ENCODE peak calls at places on chromosomes 6 and 20, in eight cellular contexts. A is tibial nerve; W is HCT116; D is A673; O is kidney; U is iPS DF 6.9; I is CD8-positive, alpha-beta T cell; Q is HepG2. Y is an unnamed sample.

GRCh38 chr6:131946992-131947955 is 3.9 kb downstream of the CCN2 start:
- DNase-seq in A (no peak), W (no peak), D (no peak), U (no peak), Q (peak), O (no peak), I (no peak), Y (no peak)

GRCh38 chr6:160348552-160349441 is 619 bp downstream of the SLC22A3 start:
- DNase-seq in U (no peak), I (no peak), O (no peak), A (no peak), D (no peak), W (no peak), Q (peak), Y (no peak)

GRCh38 chr6:30136570-30137286 is 788 bp downstream of the TRIM40 start:
- DNase-seq in O (no peak), U (no peak), I (no peak), D (no peak), W (no peak), Q (no peak), A (no peak), Y (no peak)

GRCh38 chr6:82205793-82206425 is 41.6 kb downstream of the IBTK start:
- DNase-seq in U (no peak), A (no peak), W (no peak), D (peak), O (no peak), I (no peak), Q (peak), Y (no peak)

GRCh38 chr6:139027620-139028182 is 844 bp upstream of the ABRACL start:
- DNase-seq in W (no peak), D (peak), I (no peak), U (no peak), A (no peak), O (no peak), Q (no peak), Y (no peak)

GRCh38 chr6:42604150-42604549 is 40.3 kb downstream of the UBR2 start:
- DNase-seq in Q (no peak), O (no peak), A (no peak), D (no peak), W (no peak), I (no peak), U (no peak), Y (no peak)

GRCh38 chr6:134368670-134369069 is 50.8 kb upstream of the SGK1 start:
- DNase-seq in D (peak), Q (no peak), O (no peak), A (no peak), U (no peak), I (no peak), W (no peak), Y (no peak)

GRCh38 chr6:117399924-117400323 is 25.8 kb downstream of the ROS1 start:
- DNase-seq in I (no peak), A (no peak), Q (peak), D (peak), W (no peak), U (no peak), O (no peak), Y (no peak)

GRCh38 chr20:38937978-38938473 is 11.8 kb downstream of the FAM83D start:
- DNase-seq in A (no peak), U (no peak), I (no peak), O (no peak), W (no peak), Q (no peak), D (no peak), Y (no peak)

GRCh38 chr6:137717074-137718073 is 149.7 kb upstream of the TNFAIP3 start:
- DNase-seq in A (no peak), U (no peak), O (no peak), D (no peak), W (no peak), Q (no peak), I (peak), Y (no peak)

GRCh38 chr6:74199146-74199680 is 503.2 kb downstream of the CD109 start:
- DNase-seq in W (no peak), I (no peak), A (no peak), U (no peak), Q (no peak), O (no peak), D (no peak), Y (no peak)

GRCh38 chr6:21753571-21754108 is 160.1 kb downstream of the SOX4 start:
- DNase-seq in O (no peak), U (no peak), D (no peak), W (no peak), A (no peak), I (no peak), Q (no peak), Y (no peak)

GRCh38 chr6:159062564-159062945 is 17.8 kb upstream of the TAGAP start:
- DNase-seq in O (no peak), W (no peak), D (no peak), I (peak), U (no peak), A (no peak), Q (no peak), Y (no peak)

GRCh38 chr6:110529907-110530306 is 53.5 kb upstream of the SLC22A16 start:
- DNase-seq in D (no peak), I (no peak), A (no peak), U (no peak), Q (no peak), W (no peak), O (no peak), Y (no peak)

GRCh38 chr20:37518606-37519507 is 2.2 kb upstream of the NNAT start:
- DNase-seq in W (no peak), I (no peak), D (no peak), O (no peak), A (no peak), U (no peak), Q (no peak), Y (peak)

GRCh38 chr20:11935754-11936551 is 18.3 kb downstream of the BTBD3 start:
- DNase-seq in W (no peak), A (no peak), I (no peak), D (peak), U (no peak), O (no peak), Q (peak), Y (no peak)

GRCh38 chr20:8764289-8764962 is 304.5 kb upstream of the PLCB4 start:
- DNase-seq in D (peak), W (no peak), Q (no peak), I (no peak), U (no peak), O (no peak), A (no peak), Y (no peak)

GRCh38 chr20:36028106-36028826 is 59.9 kb downstream of the CNBD2 start:
- DNase-seq in O (no peak), A (no peak), U (no peak), I (no peak), W (no peak), D (no peak), Q (no peak), Y (no peak)

GRCh38 chr6:145155873-145156782 is 579.2 kb downstream of the EPM2A start:
- DNase-seq in A (no peak), Q (no peak), I (no peak), D (no peak), U (no peak), W (no peak), O (no peak), Y (no peak)

GRCh38 chr20:17655286-17655651 is 26.8 kb downstream of the RRBP1 start:
- DNase-seq in Q (no peak), U (no peak), W (no peak), I (no peak), D (no peak), O (no peak), A (no peak), Y (peak)

GRCh38 chr6:42369568-42369967 is 82.2 kb downstream of the TRERF1 start:
- DNase-seq in I (no peak), W (no peak), A (no peak), U (no peak), O (no peak), D (no peak), Q (no peak), Y (no peak)

GRCh38 chr20:3843490-3843889 is 3.1 kb upstream of the MAVS start:
- DNase-seq in W (peak), Q (peak), D (no peak), I (no peak), U (no peak), O (no peak), A (no peak), Y (no peak)

GRCh38 chr20:3092611-3093379 is 8.3 kb upstream of the AVP start:
- DNase-seq in Q (no peak), U (no peak), W (no peak), I (peak), O (no peak), A (no peak), D (no peak), Y (no peak)

GRCh38 chr20:1513801-1514200 is 22.6 kb upstream of the SIRPB2 start:
- DNase-seq in A (no peak), I (no peak), U (no peak), Q (no peak), W (no peak), O (no peak), D (no peak), Y (no peak)

GRCh38 chr6:133159269-133159795 is 81.8 kb upstream of the EYA4 start:
- DNase-seq in Q (no peak), D (peak), W (no peak), O (no peak), A (no peak), U (no peak), I (no peak), Y (no peak)

GRCh38 chr6:22732186-22732970 is 163.0 kb downstream of the HDGFL1 start:
- DNase-seq in U (no peak), A (no peak), I (no peak), D (no peak), O (no peak), W (no peak), Q (no peak), Y (no peak)

GRCh38 chr20:46562373-46563169 is 12.1 kb upstream of the OCSTAMP start:
- DNase-seq in D (peak), I (peak), A (peak), U (peak), Q (peak), W (peak), O (no peak), Y (peak)

GRCh38 chr6:44253307-44254101 is 3.8 kb downstream of the SLC35B2 start:
- DNase-seq in W (no peak), I (peak), A (no peak), U (no peak), O (peak), Q (peak), D (peak), Y (no peak)

GRCh38 chr6:44250718-44251123 is 3.8 kb downstream of the HSP90AB1 start:
- DNase-seq in O (no peak), D (no peak), A (no peak), Q (no peak), U (no peak), W (no peak), I (no peak), Y (no peak)

GRCh38 chr6:44254201-44254956 is 2.9 kb downstream of the SLC35B2 start:
- DNase-seq in O (peak), W (no peak), Q (no peak), D (peak), I (no peak), A (no peak), U (no peak), Y (no peak)

GRCh38 chr6:44250067-44250717 is 3.3 kb downstream of the HSP90AB1 start:
- DNase-seq in I (no peak), U (no peak), W (no peak), Q (no peak), A (no peak), D (no peak), O (no peak), Y (no peak)

DNA sequence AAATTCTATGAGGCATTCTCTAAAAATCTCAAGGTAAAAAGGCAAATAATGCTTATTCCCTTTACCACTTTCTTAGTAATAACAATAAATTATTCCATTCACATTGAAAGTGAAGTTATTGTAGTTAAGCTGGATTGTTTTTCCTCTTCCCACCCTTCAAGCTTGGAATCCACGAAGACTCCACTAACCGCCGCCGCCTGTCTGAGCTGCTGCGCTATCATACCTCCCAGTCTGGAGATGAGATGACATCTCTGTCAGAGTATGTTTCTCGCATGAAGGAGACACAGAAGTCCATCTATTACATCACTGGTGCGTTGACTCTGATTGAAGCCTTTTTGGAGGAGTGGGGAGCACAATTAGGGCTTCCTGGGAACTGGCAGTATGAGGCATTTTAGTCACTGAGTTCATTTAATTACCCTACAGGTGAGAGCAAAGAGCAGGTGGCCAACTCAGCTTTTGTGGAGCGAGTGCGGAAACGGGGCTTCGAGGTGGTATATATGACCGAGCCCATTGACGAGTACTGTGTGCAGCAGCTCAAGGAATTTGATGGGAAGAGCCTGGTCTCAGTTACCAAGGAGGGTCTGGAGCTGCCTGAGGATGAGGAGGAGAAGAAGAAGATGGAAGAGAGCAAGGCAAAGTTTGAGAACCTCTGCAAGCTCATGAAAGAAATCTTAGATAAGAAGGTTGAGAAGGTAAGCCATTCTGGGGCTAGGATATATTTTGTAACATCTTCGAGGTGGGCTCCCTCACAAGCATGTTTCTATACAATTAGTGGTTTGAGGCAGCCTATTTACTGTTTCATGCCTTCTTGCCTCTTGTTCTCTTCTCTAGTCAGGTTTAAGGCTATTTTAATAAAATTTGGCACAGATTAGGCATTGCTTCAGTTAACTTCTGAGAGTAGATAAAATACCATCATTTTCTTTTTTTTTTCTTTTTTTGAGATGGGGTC is 4.9 kb downstream of the HSP90AB1 start:
- DNase-seq in A (no peak), D (no peak), O (no peak), I (no peak), U (no peak), W (no peak), Q (no peak), Y (no peak)
- H3K27ac ChIP-seq in A (no peak), D (no peak), O (no peak), I (no peak), U (no peak), W (no peak), Q (no peak), Y (no peak)

DNA sequence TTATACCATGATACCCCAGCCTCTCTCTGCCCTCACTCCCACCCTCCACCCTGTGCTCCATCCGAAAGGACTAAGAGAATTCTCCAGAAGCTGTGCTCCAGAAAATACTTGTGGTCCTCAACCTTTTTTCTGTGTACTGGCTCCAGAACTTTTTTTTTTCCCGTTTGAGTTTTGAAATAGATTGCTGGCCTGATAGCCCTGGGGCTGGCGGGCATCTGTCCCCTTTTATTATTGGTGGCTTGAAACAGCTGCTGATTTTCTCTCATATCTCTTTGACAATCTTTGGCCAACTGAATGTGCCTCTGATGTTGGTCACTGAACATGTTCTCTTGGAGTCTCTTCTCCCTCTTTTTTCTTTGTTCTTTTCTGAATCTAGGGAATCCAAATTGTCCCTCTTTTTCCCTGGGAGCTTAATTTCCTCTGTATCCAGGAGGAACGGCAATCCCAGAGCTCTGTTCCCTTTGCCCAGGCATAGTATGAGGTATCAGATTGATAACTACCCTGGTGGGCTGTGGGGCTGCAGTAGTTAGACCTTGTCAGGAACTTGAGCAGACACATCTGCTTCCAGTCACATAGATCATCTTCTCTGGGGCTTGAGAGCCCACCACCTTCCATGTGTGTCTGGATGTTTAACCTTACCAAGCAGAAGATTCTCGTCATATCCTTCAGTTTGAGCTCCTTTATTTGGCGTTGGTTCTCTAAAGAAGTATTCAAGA is 1.6 kb downstream of the PPARD start:
- DNase-seq in Q (no peak), A (no peak), I (no peak), U (no peak), D (no peak), W (no peak), O (no peak), Y (no peak)
- H3K4me3 ChIP-seq in Q (peak), A (peak), I (peak), U (no peak), D (peak), W (peak), O (peak), Y (peak)

DNA sequence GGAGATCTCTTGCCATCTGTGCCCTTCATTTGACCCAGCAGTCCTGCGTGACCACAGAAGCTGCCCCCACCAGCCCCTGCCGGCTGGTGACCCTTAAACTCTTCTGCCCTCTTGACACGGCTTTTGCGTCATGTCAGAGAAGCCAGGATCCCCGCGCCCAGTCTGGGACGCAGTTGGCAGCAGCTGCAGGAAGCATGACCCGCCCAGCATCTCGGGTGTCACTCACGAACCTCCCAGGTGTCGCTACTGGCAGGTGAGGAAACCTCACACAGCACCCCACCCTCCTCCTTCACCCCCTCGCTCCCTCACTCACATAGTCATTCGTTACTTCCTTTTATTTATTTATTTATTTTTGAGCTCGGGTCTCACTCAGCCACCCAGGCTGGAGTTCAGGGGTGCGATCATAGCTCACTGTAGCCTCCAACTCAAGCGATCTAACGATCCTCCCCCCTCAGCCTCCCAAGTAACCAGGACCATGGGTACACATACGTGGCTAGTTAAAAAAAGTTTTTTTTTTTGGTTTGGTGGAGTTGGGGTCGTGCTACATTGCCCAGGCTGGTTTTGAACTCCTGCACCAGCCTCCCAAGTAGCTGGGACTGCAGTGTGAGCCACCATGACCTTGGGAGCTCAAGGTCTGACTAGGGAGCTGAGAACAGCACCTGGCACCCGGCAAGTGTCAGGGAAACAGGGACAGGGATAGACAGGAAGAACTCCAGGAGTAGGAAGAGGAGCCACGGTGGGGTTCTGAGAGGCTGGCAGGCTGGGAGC is 14.1 kb upstream of the SPDEF start:
- DNase-seq in U (no peak), Q (no peak), O (no peak), A (no peak), I (no peak), D (no peak), W (no peak), Y (no peak)
- H3K27ac ChIP-seq in U (no peak), Q (no peak), O (no peak), A (no peak), I (no peak), D (no peak), W (no peak), Y (no peak)

GRCh38 chr20:53657289-53657678 is 63.6 kb upstream of the ZNF217 start:
- DNase-seq in A (no peak), U (no peak), Q (no peak), W (no peak), D (no peak), I (no peak), O (no peak), Y (no peak)
- H3K4me3 ChIP-seq in A (no peak), U (no peak), Q (no peak), W (no peak), D (no peak), I (no peak), O (no peak), Y (no peak)

GRCh38 chr6:168075216-168075615 is 3.8 kb downstream of the FRMD1 start:
- DNase-seq in I (no peak), O (no peak), U (no peak), Q (no peak), A (no peak), W (no peak), D (no peak), Y (no peak)
- H3K27ac ChIP-seq in I (no peak), O (no peak), U (no peak), Q (no peak), A (no peak), W (no peak), D (no peak), Y (no peak)

GRCh38 chr6:123635567-123635966 is 1.2 kb downstream of the TRDN start:
- DNase-seq in D (no peak), O (no peak), U (no peak), Q (no peak), I (no peak), W (no peak), A (no peak), Y (no peak)

GRCh38 chr6:123636282-123636681 is 468 bp downstream of the TRDN start:
- DNase-seq in I (no peak), D (no peak), O (no peak), W (no peak), Q (no peak), A (no peak), U (no peak), Y (no peak)

GRCh38 chr6:123636771-123637170 is at the start of gene TRDN:
- DNase-seq in A (no peak), U (no peak), W (no peak), I (no peak), D (no peak), Q (no peak), O (no peak), Y (no peak)

GRCh38 chr6:123640567-123641187 is 3.9 kb upstream of the TRDN start:
- DNase-seq in U (no peak), A (no peak), I (no peak), D (peak), W (no peak), Q (no peak), O (no peak), Y (no peak)

DNA sequence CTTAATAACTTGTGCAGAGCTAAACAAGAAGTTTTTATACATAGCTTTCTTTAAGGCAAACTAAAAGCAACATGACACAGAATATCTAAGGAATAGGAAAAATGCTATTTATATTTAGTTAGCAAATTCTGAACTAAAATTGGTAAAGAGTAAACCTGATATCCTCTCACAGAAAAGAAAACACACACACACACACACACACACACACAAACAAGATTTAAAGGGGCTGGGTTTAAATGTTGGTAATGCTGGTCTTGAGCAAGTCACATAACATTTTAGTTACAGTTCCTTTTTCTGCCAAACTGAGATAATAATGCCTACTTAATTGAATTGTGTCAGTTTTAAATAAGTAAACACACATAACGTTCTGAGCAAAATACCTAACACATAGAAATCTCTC is 1.6 kb downstream of the TRDN start:
- DNase-seq in W (no peak), I (no peak), A (no peak), Q (no peak), U (no peak), D (no peak), O (no peak), Y (no peak)
- H3K4me3 ChIP-seq in W (no peak), I (no peak), A (no peak), Q (no peak), U (no peak), D (no peak), O (no peak), Y (no peak)